ENCODE peak calls at places on chromosomes 4 and X, in six cellular contexts. R is Panc1, F is GM12891, Q is upper lobe of left lung, J is HL-60, S is HCT116. K is an unnamed sample.

GRCh38 chrX:65871671-65872311 is 168.1 kb downstream of the VSIG4 start:
- DNase-seq in F (no peak), Q (no peak), S (peak), R (no peak), J (peak), K (no peak)

GRCh38 chr4:12458621-12459020 is 1025.5 kb downstream of the RAB28 start:
- DNase-seq in J (no peak), R (no peak), S (no peak), Q (no peak), F (no peak), K (no peak)

GRCh38 chrX:14712096-14712495 is 160.8 kb downstream of the FANCB start:
- DNase-seq in J (no peak), F (no peak), S (no peak), Q (no peak), R (no peak), K (no peak)

GRCh38 chr4:11418610-11419009 is 10.1 kb downstream of the HS3ST1 start:
- DNase-seq in Q (no peak), R (no peak), J (peak), F (no peak), S (no peak), K (no peak)

GRCh38 chr4:121189811-121190210 is 25.7 kb upstream of the TNIP3 start:
- DNase-seq in Q (no peak), J (peak), F (no peak), S (no peak), R (no peak), K (no peak)

GRCh38 chr4:99207911-99208718 is 10.9 kb downstream of the ADH6 start:
- DNase-seq in S (no peak), Q (no peak), J (no peak), R (no peak), F (no peak), K (no peak)

GRCh38 chr4:2284934-2285664 is 23.2 kb upstream of the MXD4 start:
- DNase-seq in Q (peak), R (no peak), S (no peak), F (no peak), J (no peak), K (no peak)

GRCh38 chrX:29535212-29536162 is 679.9 kb upstream of the MAGEB2 start:
- DNase-seq in J (no peak), R (no peak), S (no peak), F (no peak), Q (no peak), K (no peak)

GRCh38 chr4:1427010-1427409 is 20.8 kb upstream of the NKX1-1 start:
- DNase-seq in F (no peak), Q (no peak), J (no peak), R (no peak), S (no peak), K (no peak)

GRCh38 chrX:30887721-30888120 is 1.3 kb downstream of the TAB3 start:
- DNase-seq in S (no peak), J (no peak), F (no peak), R (no peak), Q (no peak), K (no peak)

GRCh38 chr4:55311792-55312490 is 34.1 kb upstream of the SRD5A3 start:
- DNase-seq in R (no peak), S (no peak), Q (no peak), J (peak), F (no peak), K (no peak)

GRCh38 chrX:21996872-21997271 is 35.3 kb upstream of the PHEX start:
- DNase-seq in Q (no peak), F (no peak), J (peak), R (no peak), S (no peak), K (no peak)

GRCh38 chr4:99438578-99438875 is 3.4 kb upstream of the ADH7 start:
- DNase-seq in J (no peak), Q (no peak), R (no peak), F (no peak), S (no peak), K (no peak)

GRCh38 chrX:53074987-53075386 is 7.2 kb upstream of the TSPYL2 start:
- DNase-seq in Q (no peak), F (no peak), J (no peak), R (no peak), S (no peak), K (no peak)

GRCh38 chr4:780730-781492 is 45.0 kb downstream of the CPLX1 start:
- DNase-seq in S (no peak), F (no peak), J (no peak), R (no peak), Q (no peak), K (no peak)

GRCh38 chr4:10727140-10727880 is 42.7 kb upstream of the CLNK start:
- DNase-seq in S (no peak), F (no peak), Q (no peak), J (no peak), R (no peak), K (no peak)

GRCh38 chr4:140098481-140099132 is 55.4 kb downstream of the MAML3 start:
- DNase-seq in R (no peak), Q (no peak), J (no peak), S (peak), F (no peak), K (no peak)

GRCh38 chrX:46710425-46710824 is 48.5 kb downstream of the SLC9A7 start:
- DNase-seq in F (no peak), S (no peak), Q (no peak), J (no peak), R (no peak), K (no peak)

GRCh38 chrX:18377802-18378201 is 23.3 kb upstream of the SCML2 start:
- DNase-seq in S (peak), J (peak), F (no peak), Q (no peak), R (no peak), K (no peak)

GRCh38 chr4:4981427-4981826 is 37.8 kb downstream of the CYTL1 start:
- DNase-seq in S (no peak), Q (no peak), R (no peak), F (no peak), J (no peak), K (no peak)

GRCh38 chr4:172838108-172838507 is 330.5 kb upstream of the GALNT7 start:
- DNase-seq in S (no peak), R (no peak), F (no peak), Q (peak), J (no peak), K (no peak)

GRCh38 chr4:184883024-184883423 is 57.3 kb upstream of the ACSL1 start:
- DNase-seq in R (no peak), J (no peak), S (no peak), F (no peak), Q (no peak), K (no peak)

GRCh38 chr4:118968006-118968405 is 79.4 kb downstream of the SYNPO2 start:
- DNase-seq in J (peak), Q (no peak), S (no peak), R (no peak), F (peak), K (peak)

GRCh38 chrX:150100261-150100660 is 162.0 kb upstream of the EOLA2 start:
- DNase-seq in F (no peak), S (no peak), J (no peak), R (no peak), Q (no peak), K (no peak)

GRCh38 chrX:16664059-16664458 is 14.1 kb downstream of the S100G start:
- DNase-seq in Q (no peak), F (no peak), J (no peak), S (no peak), R (no peak), K (no peak)

GRCh38 chrX:56788717-56789122 is 59.7 kb downstream of the NBDY start:
- DNase-seq in R (no peak), S (no peak), F (no peak), Q (no peak), J (no peak), K (no peak)

GRCh38 chr4:110666030-110666429 is 43.2 kb upstream of the PITX2 start:
- DNase-seq in F (no peak), Q (no peak), S (no peak), J (no peak), R (no peak), K (no peak)

GRCh38 chrX:11341274-11342256 is 48.4 kb downstream of the AMELX start:
- DNase-seq in Q (no peak), F (no peak), R (no peak), S (no peak), J (peak), K (no peak)

GRCh38 chr4:15587649-15588048 is 67.5 kb downstream of the FBXL5 start:
- DNase-seq in F (no peak), S (no peak), J (no peak), Q (no peak), R (no peak), K (no peak)

GRCh38 chr4:81850701-81851100 is 379.0 kb upstream of the RASGEF1B start:
- DNase-seq in S (no peak), J (no peak), R (no peak), F (no peak), Q (no peak), K (no peak)

GRCh38 chr4:124803026-124803425 is 90.5 kb upstream of the ANKRD50 start:
- DNase-seq in J (no peak), Q (no peak), F (no peak), R (no peak), S (no peak), K (no peak)

GRCh38 chrX:150704030-150704613 is 10.9 kb downstream of the MTMR1 start:
- DNase-seq in S (no peak), F (no peak), J (no peak), R (no peak), Q (no peak), K (no peak)

GRCh38 chr4:77927991-77928925 is 65.6 kb downstream of the MRPL1 start:
- DNase-seq in R (no peak), J (no peak), F (no peak), S (no peak), Q (no peak), K (no peak)

GRCh38 chr4:152328595-152328994 is 207.3 kb downstream of the FBXW7 start:
- DNase-seq in J (no peak), Q (no peak), F (no peak), R (no peak), S (peak), K (no peak)

GRCh38 chr4:59664771-59665170 is 1535.4 kb upstream of the ADGRL3 start:
- DNase-seq in S (no peak), R (no peak), F (no peak), Q (no peak), J (no peak), K (no peak)

GRCh38 chrX:51837926-51838325 is 55.5 kb upstream of the MAGED1 start:
- DNase-seq in R (no peak), F (no peak), S (no peak), Q (no peak), J (no peak), K (no peak)

GRCh38 chrX:122567911-122568310 is 616.2 kb upstream of the GRIA3 start:
- DNase-seq in Q (no peak), F (no peak), S (no peak), R (no peak), J (no peak), K (no peak)

GRCh38 chr4:89056953-89057398 is at the start of gene FAM13A:
- DNase-seq in F (no peak), Q (no peak), R (peak), S (peak), J (peak), K (no peak)

GRCh38 chr4:187475901-187476300 is 519.7 kb upstream of the ZFP42 start:
- DNase-seq in Q (no peak), S (no peak), F (no peak), R (no peak), J (no peak), K (no peak)

DNA sequence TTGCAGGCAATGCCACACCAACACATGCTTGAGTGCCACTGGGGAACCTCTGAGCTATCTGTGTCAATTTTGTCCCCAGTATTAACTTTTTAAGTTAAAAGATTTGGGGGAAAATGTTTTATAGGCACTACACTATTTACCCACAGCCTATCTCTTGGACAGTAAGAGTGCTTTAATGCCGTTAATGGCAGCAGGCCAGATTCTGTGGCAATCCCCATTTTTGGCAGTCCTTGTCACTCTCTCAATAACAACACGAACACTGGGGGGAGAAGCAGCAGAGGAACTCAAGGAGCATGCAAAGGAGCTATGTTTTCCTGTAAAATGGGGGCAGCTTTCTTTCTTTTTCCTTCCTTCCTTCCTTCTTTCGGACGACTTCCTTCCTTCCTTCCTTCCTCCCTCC is 168.6 kb downstream of the NSUN7 start:
- DNase-seq in S (no peak), J (peak), R (no peak), F (no peak), Q (no peak), K (no peak)
- TF ChIP-seq POLR2AphosphoS5 in S (no peak), J (no peak), R (no peak), F (no peak), Q (no peak), K (no peak)

DNA sequence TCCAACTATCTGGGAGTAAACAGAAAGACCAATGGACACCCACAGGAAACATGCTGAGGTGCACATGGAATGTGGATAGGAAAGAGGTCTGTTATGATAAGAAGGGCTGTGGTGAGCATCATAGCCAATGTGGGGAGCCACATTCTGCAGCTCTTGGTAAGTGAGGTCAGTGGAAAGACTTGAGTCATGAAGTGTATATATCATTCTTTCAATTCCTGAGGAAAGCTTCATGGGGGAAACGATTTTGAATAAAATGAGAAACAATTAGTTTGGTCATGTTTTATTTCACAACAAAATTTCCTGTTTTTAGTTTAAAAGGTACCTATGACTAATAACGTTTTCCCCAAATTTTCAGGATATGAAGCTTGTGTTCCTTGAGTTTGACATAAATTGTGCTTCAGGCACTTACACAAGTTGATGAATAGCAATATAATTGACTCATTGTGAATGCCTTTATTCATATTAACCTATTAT is 41.4 kb upstream of the RASSF6 start:
- DNase-seq in Q (no peak), S (no peak), R (no peak), J (no peak), F (no peak), K (no peak)
- TF ChIP-seq POLR2AphosphoS5 in Q (no peak), S (no peak), R (no peak), J (no peak), F (no peak), K (no peak)

GRCh38 chr4:128809477-128810330 is at the start of gene JADE1:
- DNase-seq in R (peak), J (peak), S (peak), Q (peak), F (peak), K (peak)

GRCh38 chr4:128810331-128810870 is 901 bp downstream of the JADE1 start:
- DNase-seq in J (peak), S (peak), R (no peak), F (no peak), Q (no peak), K (peak)

GRCh38 chr4:128811571-128812359 is 2.3 kb downstream of the JADE1 start:
- DNase-seq in F (peak), Q (peak), S (peak), J (peak), R (no peak), K (peak)

GRCh38 chr4:128810871-128811570 is 1.5 kb downstream of the JADE1 start:
- DNase-seq in R (no peak), F (peak), S (peak), J (peak), Q (peak), K (peak)

DNA sequence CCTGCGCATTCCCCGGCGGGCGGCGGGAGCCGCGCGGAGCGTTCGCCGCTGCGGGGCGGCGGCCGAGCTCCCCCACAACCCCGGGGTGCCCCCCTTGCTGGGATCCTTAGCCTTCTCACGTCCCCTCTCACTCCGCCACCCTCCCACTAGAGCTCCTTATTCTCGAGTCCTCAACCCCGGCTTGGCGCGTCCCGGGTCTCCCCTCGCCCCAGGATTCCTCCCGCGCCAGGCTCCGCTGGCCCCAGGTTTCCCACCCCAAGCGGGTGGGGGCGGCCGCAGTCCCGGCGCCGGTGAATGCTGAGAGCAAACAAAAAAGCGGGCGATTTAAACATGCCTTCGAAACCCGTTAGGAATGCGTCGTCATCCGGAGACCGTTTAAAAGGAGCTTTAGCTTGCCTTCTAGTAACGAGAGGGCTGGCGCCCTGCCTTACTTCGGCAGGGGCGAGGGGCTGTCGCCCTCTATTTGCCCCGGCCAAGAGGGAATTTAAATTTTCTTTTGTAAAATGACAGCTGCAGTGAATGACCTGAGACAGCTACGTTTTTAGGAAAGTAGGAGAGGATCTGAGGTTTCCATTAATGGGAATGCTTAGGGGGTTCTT is 3.0 kb downstream of the JADE1 start:
- DNase-seq in Q (no peak), F (peak), J (peak), R (no peak), S (peak), K (peak)
- TF ChIP-seq POLR2AphosphoS5 in Q (no peak), F (no peak), J (no peak), R (no peak), S (no peak), K (no peak)

DNA sequence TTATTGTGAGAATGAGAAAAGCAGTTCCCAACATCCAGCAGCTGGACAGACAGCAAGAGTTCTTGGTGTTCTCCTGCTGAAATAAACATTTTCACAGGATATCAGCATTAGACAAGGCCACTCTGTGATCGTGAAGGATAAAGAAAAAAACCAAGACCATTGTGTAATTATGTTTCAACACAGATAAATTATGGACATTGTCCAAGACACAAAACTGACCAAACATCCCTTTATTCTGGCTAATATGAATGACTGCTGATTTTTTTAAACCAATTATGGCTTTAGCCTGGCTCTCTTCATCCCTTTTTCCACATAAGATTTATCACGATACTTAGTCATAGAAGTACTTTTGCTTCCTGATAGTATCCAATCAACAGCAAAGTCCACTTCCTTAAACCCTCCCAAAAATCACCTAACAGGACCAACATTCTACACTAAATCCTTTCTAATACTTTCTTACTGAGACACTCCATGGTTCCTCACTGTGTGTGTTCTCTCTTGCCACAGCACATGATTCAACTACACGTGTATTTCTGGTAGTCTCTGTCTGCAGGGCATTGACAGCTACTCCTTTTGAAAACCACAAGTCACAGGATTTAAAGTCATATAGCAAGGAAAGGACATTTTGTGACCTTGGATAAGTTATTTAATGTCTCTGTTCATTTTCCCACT is 137.0 kb upstream of the PGRMC2 start:
- DNase-seq in J (no peak), S (no peak), F (no peak), R (no peak), Q (no peak), K (no peak)
- TF ChIP-seq POLR2AphosphoS5 in J (no peak), S (no peak), F (no peak), R (no peak), Q (peak), K (no peak)

GRCh38 chr4:7806724-7807123 is 132.9 kb downstream of the AFAP1 start:
- DNase-seq in R (no peak), Q (no peak), F (no peak), J (no peak), S (no peak), K (no peak)

GRCh38 chr4:7808752-7809151 is 130.9 kb downstream of the AFAP1 start:
- DNase-seq in Q (no peak), R (no peak), F (no peak), S (no peak), J (no peak), K (no peak)

GRCh38 chr4:7806080-7806630 is 133.5 kb downstream of the AFAP1 start:
- DNase-seq in Q (no peak), S (no peak), R (no peak), J (no peak), F (no peak), K (no peak)

GRCh38 chr4:7808181-7808580 is 131.5 kb downstream of the AFAP1 start:
- DNase-seq in F (no peak), Q (no peak), R (no peak), J (no peak), S (no peak), K (no peak)

DNA sequence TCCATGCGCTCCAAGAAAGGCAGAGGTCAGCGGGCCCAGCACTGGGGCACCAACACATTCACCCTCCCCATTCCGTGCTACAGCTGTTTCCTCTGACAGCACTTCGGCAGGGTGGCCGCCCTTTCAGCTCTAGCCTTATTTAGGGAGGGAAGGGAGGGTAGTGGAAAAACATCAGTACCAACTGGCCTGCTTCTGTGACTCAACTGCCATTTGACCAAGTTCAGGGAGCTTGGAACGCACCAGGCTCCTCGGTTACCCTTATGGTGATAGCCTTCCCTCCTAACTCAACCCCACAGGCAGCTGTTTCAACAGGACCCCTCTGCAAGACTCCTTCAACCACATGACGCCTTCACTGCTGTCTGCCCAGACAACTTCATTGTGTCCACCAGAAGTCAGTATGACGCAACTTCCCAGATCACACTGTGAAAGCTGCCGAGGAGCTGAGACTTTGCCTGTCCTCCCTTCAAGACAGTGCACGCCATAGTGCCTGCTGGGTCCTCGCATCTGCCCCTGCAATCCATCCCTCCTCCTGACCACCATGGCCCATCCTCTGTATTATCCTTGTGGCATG is 132.2 kb downstream of the AFAP1 start:
- DNase-seq in Q (no peak), J (no peak), S (no peak), F (no peak), R (no peak), K (no peak)
- TF ChIP-seq POLR2AphosphoS5 in Q (no peak), J (no peak), S (no peak), F (no peak), R (no peak), K (no peak)

K was measured in GM12892.